ENCODE peak calls at places on chromosome 14, in ten cellular contexts. One of them, this sample, is unnamed.

GRCh38 chr14:105601360-105602242 is 75.2 kb downstream of the TMEM121 start:
- DNase-seq in ovary: peak
- DNase-seq in T-helper 2 cell: no peak
- DNase-seq in kidney tubule cell: no peak
- DNase-seq in stimulated activated CD4-positive, alpha-beta T cell treated with anti-CD3 and anti-CD28 coated beads, Interleukin-15, amount 100 ng/mL, for 24 hours: no peak
- DNase-seq in NCI-H1092 treated with DMSO at 0.1 percent for 48 hours: no peak
- DNase-seq in body of pancreas: no peak
- DNase-seq in MV-4-11: no peak
- DNase-seq in NCI-H1436: no peak
- DNase-seq in neural crest cell: no peak
- DNase-seq in this sample: no peak

GRCh38 chr14:99541677-99542470 is 60.7 kb downstream of the CCNK start:
- DNase-seq in MV-4-11: no peak
- DNase-seq in stimulated activated CD4-positive, alpha-beta T cell treated with anti-CD3 and anti-CD28 coated beads, Interleukin-15, amount 100 ng/mL, for 24 hours: no peak
- DNase-seq in NCI-H1436: no peak
- DNase-seq in neural crest cell: no peak
- DNase-seq in ovary: no peak
- DNase-seq in kidney tubule cell: peak
- DNase-seq in NCI-H1092 treated with DMSO at 0.1 percent for 48 hours: no peak
- DNase-seq in body of pancreas: no peak
- DNase-seq in T-helper 2 cell: no peak
- DNase-seq in this sample: peak

GRCh38 chr14:28952707-28953106 is 186.1 kb downstream of the FOXG1 start:
- DNase-seq in stimulated activated CD4-positive, alpha-beta T cell treated with anti-CD3 and anti-CD28 coated beads, Interleukin-15, amount 100 ng/mL, for 24 hours: no peak
- DNase-seq in NCI-H1436: no peak
- DNase-seq in NCI-H1092 treated with DMSO at 0.1 percent for 48 hours: peak
- DNase-seq in T-helper 2 cell: no peak
- DNase-seq in ovary: no peak
- DNase-seq in body of pancreas: no peak
- DNase-seq in neural crest cell: no peak
- DNase-seq in MV-4-11: no peak
- DNase-seq in kidney tubule cell: no peak
- DNase-seq in this sample: no peak

GRCh38 chr14:60652674-60653387 is 3.6 kb upstream of the SIX1 start:
- DNase-seq in stimulated activated CD4-positive, alpha-beta T cell treated with anti-CD3 and anti-CD28 coated beads, Interleukin-15, amount 100 ng/mL, for 24 hours: peak
- DNase-seq in ovary: no peak
- DNase-seq in neural crest cell: no peak
- DNase-seq in T-helper 2 cell: no peak
- DNase-seq in body of pancreas: no peak
- DNase-seq in NCI-H1092 treated with DMSO at 0.1 percent for 48 hours: peak
- DNase-seq in MV-4-11: no peak
- DNase-seq in NCI-H1436: no peak
- DNase-seq in kidney tubule cell: no peak
- DNase-seq in this sample: no peak

GRCh38 chr14:41922014-41922413 is 315.3 kb downstream of the LRFN5 start:
- DNase-seq in MV-4-11: no peak
- DNase-seq in NCI-H1436: no peak
- DNase-seq in stimulated activated CD4-positive, alpha-beta T cell treated with anti-CD3 and anti-CD28 coated beads, Interleukin-15, amount 100 ng/mL, for 24 hours: no peak
- DNase-seq in body of pancreas: no peak
- DNase-seq in NCI-H1092 treated with DMSO at 0.1 percent for 48 hours: peak
- DNase-seq in kidney tubule cell: no peak
- DNase-seq in ovary: no peak
- DNase-seq in neural crest cell: no peak
- DNase-seq in T-helper 2 cell: no peak
- DNase-seq in this sample: no peak

GRCh38 chr14:80448267-80448666 is 237.0 kb upstream of the DIO2 start:
- DNase-seq in body of pancreas: no peak
- DNase-seq in NCI-H1092 treated with DMSO at 0.1 percent for 48 hours: no peak
- DNase-seq in stimulated activated CD4-positive, alpha-beta T cell treated with anti-CD3 and anti-CD28 coated beads, Interleukin-15, amount 100 ng/mL, for 24 hours: no peak
- DNase-seq in NCI-H1436: no peak
- DNase-seq in ovary: no peak
- DNase-seq in kidney tubule cell: no peak
- DNase-seq in T-helper 2 cell: no peak
- DNase-seq in neural crest cell: no peak
- DNase-seq in MV-4-11: no peak
- DNase-seq in this sample: no peak

GRCh38 chr14:105087963-105088811 is 23.0 kb upstream of the GPR132 start:
- DNase-seq in body of pancreas: peak
- DNase-seq in kidney tubule cell: peak
- DNase-seq in NCI-H1436: peak
- DNase-seq in T-helper 2 cell: no peak
- DNase-seq in neural crest cell: peak
- DNase-seq in MV-4-11: no peak
- DNase-seq in ovary: peak
- DNase-seq in NCI-H1092 treated with DMSO at 0.1 percent for 48 hours: no peak
- DNase-seq in stimulated activated CD4-positive, alpha-beta T cell treated with anti-CD3 and anti-CD28 coated beads, Interleukin-15, amount 100 ng/mL, for 24 hours: no peak
- DNase-seq in this sample: no peak

GRCh38 chr14:23629204-23629603 is 7.0 kb upstream of the DHRS2 start:
- DNase-seq in NCI-H1092 treated with DMSO at 0.1 percent for 48 hours: no peak
- DNase-seq in ovary: no peak
- DNase-seq in kidney tubule cell: no peak
- DNase-seq in MV-4-11: no peak
- DNase-seq in stimulated activated CD4-positive, alpha-beta T cell treated with anti-CD3 and anti-CD28 coated beads, Interleukin-15, amount 100 ng/mL, for 24 hours: no peak
- DNase-seq in T-helper 2 cell: no peak
- DNase-seq in neural crest cell: no peak
- DNase-seq in body of pancreas: no peak
- DNase-seq in NCI-H1436: no peak
- DNase-seq in this sample: no peak

GRCh38 chr14:104249706-104250105 is 111.3 kb downstream of the KIF26A start:
- DNase-seq in T-helper 2 cell: no peak
- DNase-seq in MV-4-11: no peak
- DNase-seq in body of pancreas: no peak
- DNase-seq in NCI-H1436: no peak
- DNase-seq in NCI-H1092 treated with DMSO at 0.1 percent for 48 hours: no peak
- DNase-seq in neural crest cell: no peak
- DNase-seq in kidney tubule cell: no peak
- DNase-seq in stimulated activated CD4-positive, alpha-beta T cell treated with anti-CD3 and anti-CD28 coated beads, Interleukin-15, amount 100 ng/mL, for 24 hours: no peak
- DNase-seq in ovary: peak
- DNase-seq in this sample: no peak

GRCh38 chr14:77151918-77152588 is 10.5 kb upstream of the ZDHHC22 start:
- DNase-seq in MV-4-11: peak
- DNase-seq in ovary: no peak
- DNase-seq in neural crest cell: no peak
- DNase-seq in kidney tubule cell: peak
- DNase-seq in T-helper 2 cell: no peak
- DNase-seq in stimulated activated CD4-positive, alpha-beta T cell treated with anti-CD3 and anti-CD28 coated beads, Interleukin-15, amount 100 ng/mL, for 24 hours: no peak
- DNase-seq in NCI-H1092 treated with DMSO at 0.1 percent for 48 hours: peak
- DNase-seq in body of pancreas: no peak
- DNase-seq in NCI-H1436: peak
- DNase-seq in this sample: peak

GRCh38 chr14:47389520-47389919 is 285.9 kb downstream of the MDGA2 start:
- DNase-seq in stimulated activated CD4-positive, alpha-beta T cell treated with anti-CD3 and anti-CD28 coated beads, Interleukin-15, amount 100 ng/mL, for 24 hours: no peak
- DNase-seq in body of pancreas: no peak
- DNase-seq in ovary: no peak
- DNase-seq in kidney tubule cell: no peak
- DNase-seq in neural crest cell: peak
- DNase-seq in MV-4-11: no peak
- DNase-seq in NCI-H1092 treated with DMSO at 0.1 percent for 48 hours: no peak
- DNase-seq in T-helper 2 cell: no peak
- DNase-seq in NCI-H1436: no peak
- DNase-seq in this sample: no peak

GRCh38 chr14:80996049-80996901 is 40.9 kb downstream of the TSHR start:
- DNase-seq in neural crest cell: peak
- DNase-seq in MV-4-11: peak
- DNase-seq in body of pancreas: peak
- DNase-seq in ovary: no peak
- DNase-seq in T-helper 2 cell: no peak
- DNase-seq in stimulated activated CD4-positive, alpha-beta T cell treated with anti-CD3 and anti-CD28 coated beads, Interleukin-15, amount 100 ng/mL, for 24 hours: peak
- DNase-seq in NCI-H1092 treated with DMSO at 0.1 percent for 48 hours: peak
- DNase-seq in kidney tubule cell: peak
- DNase-seq in NCI-H1436: no peak
- DNase-seq in this sample: peak

GRCh38 chr14:74723134-74723533 is 10.2 kb downstream of the FCF1 start:
- DNase-seq in neural crest cell: no peak
- DNase-seq in body of pancreas: no peak
- DNase-seq in NCI-H1092 treated with DMSO at 0.1 percent for 48 hours: no peak
- DNase-seq in stimulated activated CD4-positive, alpha-beta T cell treated with anti-CD3 and anti-CD28 coated beads, Interleukin-15, amount 100 ng/mL, for 24 hours: no peak
- DNase-seq in ovary: no peak
- DNase-seq in T-helper 2 cell: no peak
- DNase-seq in NCI-H1436: no peak
- DNase-seq in kidney tubule cell: no peak
- DNase-seq in MV-4-11: no peak
- DNase-seq in this sample: no peak

GRCh38 chr14:49999826-50000214 is 106.9 kb downstream of the ARF6 start:
- DNase-seq in stimulated activated CD4-positive, alpha-beta T cell treated with anti-CD3 and anti-CD28 coated beads, Interleukin-15, amount 100 ng/mL, for 24 hours: no peak
- DNase-seq in NCI-H1092 treated with DMSO at 0.1 percent for 48 hours: no peak
- DNase-seq in T-helper 2 cell: no peak
- DNase-seq in neural crest cell: no peak
- DNase-seq in ovary: no peak
- DNase-seq in body of pancreas: no peak
- DNase-seq in kidney tubule cell: no peak
- DNase-seq in MV-4-11: no peak
- DNase-seq in NCI-H1436: no peak
- DNase-seq in this sample: peak

GRCh38 chr14:55802986-55803431 is 223.0 kb downstream of the KTN1 start:
- DNase-seq in stimulated activated CD4-positive, alpha-beta T cell treated with anti-CD3 and anti-CD28 coated beads, Interleukin-15, amount 100 ng/mL, for 24 hours: no peak
- DNase-seq in MV-4-11: peak
- DNase-seq in body of pancreas: no peak
- DNase-seq in neural crest cell: no peak
- DNase-seq in T-helper 2 cell: no peak
- DNase-seq in kidney tubule cell: peak
- DNase-seq in NCI-H1436: no peak
- DNase-seq in NCI-H1092 treated with DMSO at 0.1 percent for 48 hours: no peak
- DNase-seq in ovary: no peak
- DNase-seq in this sample: no peak

GRCh38 chr14:90999299-90999698 is 61.1 kb downstream of the RPS6KA5 start:
- DNase-seq in ovary: no peak
- DNase-seq in neural crest cell: peak
- DNase-seq in body of pancreas: no peak
- DNase-seq in T-helper 2 cell: no peak
- DNase-seq in NCI-H1092 treated with DMSO at 0.1 percent for 48 hours: no peak
- DNase-seq in NCI-H1436: no peak
- DNase-seq in kidney tubule cell: no peak
- DNase-seq in MV-4-11: no peak
- DNase-seq in stimulated activated CD4-positive, alpha-beta T cell treated with anti-CD3 and anti-CD28 coated beads, Interleukin-15, amount 100 ng/mL, for 24 hours: no peak
- DNase-seq in this sample: no peak

GRCh38 chr14:102498005-102498677 is 11.4 kb downstream of the ANKRD9 start:
- DNase-seq in body of pancreas: no peak
- DNase-seq in ovary: no peak
- DNase-seq in NCI-H1436: no peak
- DNase-seq in MV-4-11: no peak
- DNase-seq in kidney tubule cell: no peak
- DNase-seq in NCI-H1092 treated with DMSO at 0.1 percent for 48 hours: no peak
- DNase-seq in T-helper 2 cell: no peak
- DNase-seq in stimulated activated CD4-positive, alpha-beta T cell treated with anti-CD3 and anti-CD28 coated beads, Interleukin-15, amount 100 ng/mL, for 24 hours: no peak
- DNase-seq in neural crest cell: no peak
- DNase-seq in this sample: no peak

GRCh38 chr14:23186913-23187654 is 3.6 kb upstream of the SLC7A8 start:
- DNase-seq in stimulated activated CD4-positive, alpha-beta T cell treated with anti-CD3 and anti-CD28 coated beads, Interleukin-15, amount 100 ng/mL, for 24 hours: peak
- DNase-seq in neural crest cell: peak
- DNase-seq in T-helper 2 cell: no peak
- DNase-seq in kidney tubule cell: peak
- DNase-seq in ovary: peak
- DNase-seq in body of pancreas: peak
- DNase-seq in NCI-H1092 treated with DMSO at 0.1 percent for 48 hours: peak
- DNase-seq in MV-4-11: peak
- DNase-seq in NCI-H1436: no peak
- DNase-seq in this sample: peak

GRCh38 chr14:68283378-68284123 is 464.0 kb downstream of the RAD51B start:
- DNase-seq in MV-4-11: no peak
- DNase-seq in NCI-H1092 treated with DMSO at 0.1 percent for 48 hours: no peak
- DNase-seq in body of pancreas: no peak
- DNase-seq in kidney tubule cell: peak
- DNase-seq in ovary: peak
- DNase-seq in stimulated activated CD4-positive, alpha-beta T cell treated with anti-CD3 and anti-CD28 coated beads, Interleukin-15, amount 100 ng/mL, for 24 hours: peak
- DNase-seq in T-helper 2 cell: peak
- DNase-seq in neural crest cell: no peak
- DNase-seq in NCI-H1436: no peak
- DNase-seq in this sample: no peak

This sample was measured in Kasumi-1.